ENCODE peak calls at places on chromosomes 7 and 10, in four cellular contexts. A, B, Q and E are unnamed samples.
A peak's percentile ranks its signal among the peaks of the same experiment; 100 is the strongest.

GRCh38 chr10:45023426-45023825 is 22.7 kb downstream of the ZNF22 start:
- DNase-seq in A (no peak), B (no peak), Q (peak; percentile 4), E (no peak)

GRCh38 chr7:130135208-130136205 is 65.2 kb downstream of the KLHDC10 start:
- DNase-seq in A (no peak), B (no peak), Q (peak; percentile 81), E (no peak)

GRCh38 chr10:74113546-74113945 is 37.1 kb downstream of the AP3M1 start:
- DNase-seq in A (peak; percentile 19), B (no peak), Q (peak; percentile 28), E (no peak)

GRCh38 chr10:113261806-113262205 is 291.0 kb upstream of the HABP2 start:
- DNase-seq in A (no peak), B (no peak), Q (no peak), E (no peak)

GRCh38 chr7:124032369-124033092 is at the start of gene TMEM229A:
- DNase-seq in A (peak; percentile 35), B (no peak), Q (peak; percentile 48), E (peak; percentile 76)

GRCh38 chr10:114426476-114426875 is 22.2 kb upstream of the AFAP1L2 start:
- DNase-seq in A (no peak), B (no peak), Q (no peak), E (no peak)

GRCh38 chr7:42068554-42069280 is 168.3 kb downstream of the GLI3 start:
- DNase-seq in A (no peak), B (no peak), Q (no peak), E (no peak)

GRCh38 chr10:120588311-120588710 is 131.3 kb downstream of the PLPP4 start:
- DNase-seq in A (no peak), B (no peak), Q (peak; percentile 50), E (no peak)

GRCh38 chr7:136251826-136252225 is 274.7 kb upstream of the MTPN start:
- DNase-seq in A (no peak), B (no peak), Q (peak; percentile 18), E (no peak)

GRCh38 chr7:129853661-129854268 is 99.0 kb downstream of the UBE2H start:
- DNase-seq in A (peak; percentile 92), B (no peak), Q (peak; percentile 62), E (no peak)

GRCh38 chr10:123642697-123643096 is 23.5 kb upstream of the GPR26 start:
- DNase-seq in A (no peak), B (no peak), Q (no peak), E (no peak)

GRCh38 chr7:33886100-33886623 is 19.2 kb upstream of the BMPER start:
- DNase-seq in A (no peak), B (no peak), Q (no peak), E (no peak)

GRCh38 chr10:26780793-26781601 is 79.8 kb downstream of the ABI1 start:
- DNase-seq in A (peak; percentile 100), B (no peak), Q (peak; percentile 96), E (no peak)

GRCh38 chr10:115866174-115866573 is 406.8 kb downstream of the GFRA1 start:
- DNase-seq in A (no peak), B (no peak), Q (no peak), E (no peak)

GRCh38 chr7:155412416-155413253 is 45.3 kb upstream of the EN2 start:
- DNase-seq in A (peak; percentile 19), B (no peak), Q (peak; percentile 2), E (no peak)

DNA sequence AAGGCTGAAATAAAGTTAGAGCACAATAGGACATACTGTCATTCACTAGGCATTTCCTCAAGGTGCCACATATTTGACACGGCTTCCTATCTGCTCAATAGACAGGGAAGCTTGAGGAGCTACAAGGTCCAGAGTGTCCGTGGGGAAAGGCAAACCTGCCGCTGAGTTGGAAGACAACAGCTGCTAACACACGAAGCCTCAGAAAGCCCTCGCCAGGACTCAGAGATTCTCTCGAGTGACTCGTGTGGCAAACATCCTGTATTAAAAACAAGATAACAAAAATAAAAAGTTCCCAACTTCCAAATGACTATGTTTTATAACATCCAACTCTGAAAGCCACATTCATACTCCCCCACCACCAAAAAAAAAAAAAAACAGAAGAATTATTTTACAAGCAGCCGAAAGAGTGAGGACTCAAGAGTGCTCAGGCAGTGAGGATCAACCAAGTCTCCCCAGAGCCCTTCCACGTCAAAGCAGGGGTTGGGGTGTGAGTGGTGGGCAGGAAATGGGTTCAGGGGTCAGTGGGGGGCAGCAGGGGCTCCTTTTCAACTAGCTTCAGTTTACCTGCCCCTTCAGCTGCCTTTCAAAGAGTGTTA is 67.6 kb downstream of the STK17A start:
- DNase-seq in A (no peak), B (no peak), Q (peak; percentile 86), E (no peak)
- H3K27ac ChIP-seq in A (peak overlapping the region; percentile 91), B (peak overlapping the region; percentile 94), Q (peak overlapping the region; percentile 99), E (peak overlapping the region; percentile 11)

DNA sequence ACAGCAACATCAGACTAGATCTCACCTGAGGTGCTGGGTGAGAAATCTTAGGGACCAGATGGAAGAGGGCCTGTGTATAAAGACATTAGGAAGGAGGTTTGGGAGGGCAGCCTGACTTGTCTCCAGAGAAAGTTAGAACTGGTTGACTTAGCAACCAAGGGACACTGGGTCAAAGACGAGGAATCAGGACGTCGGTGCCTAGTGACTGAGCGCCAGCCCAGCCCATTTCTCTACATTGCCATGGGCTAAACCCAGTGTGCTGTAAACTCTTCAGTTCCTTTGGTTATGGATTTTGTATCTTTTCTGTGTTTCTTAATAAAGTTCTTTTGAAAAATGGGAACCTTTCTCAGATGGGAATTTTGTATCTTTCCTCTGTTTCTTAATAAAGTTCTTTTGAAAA is 12.3 kb downstream of the TRIM56 start:
- DNase-seq in A (no peak), B (no peak), Q (no peak), E (no peak)
- H3K27ac ChIP-seq in A (no peak overlapping the region), B (no peak overlapping the region), Q (no peak overlapping the region), E (no peak overlapping the region)

GRCh38 chr7:43871064-43871463 is 1.7 kb upstream of the MRPS24 start:
- DNase-seq in A (no peak), B (no peak), Q (no peak), E (no peak)
- H3K27ac ChIP-seq in A (peak overlapping the region; percentile 97), B (no peak overlapping the region), Q (peak overlapping the region; percentile 95), E (no peak overlapping the region)

GRCh38 chr7:1392556-1392955 is 66.7 kb downstream of the MICALL2 start:
- DNase-seq in A (no peak), B (no peak), Q (no peak), E (no peak)
- H3K27ac ChIP-seq in A (no peak overlapping the region), B (no peak overlapping the region), Q (no peak overlapping the region), E (no peak overlapping the region)

GRCh38 chr10:8830876-8831275 is 776.4 kb downstream of the GATA3 start:
- DNase-seq in A (no peak), B (no peak), Q (no peak), E (no peak)
- H3K27ac ChIP-seq in A (no peak overlapping the region), B (no peak overlapping the region), Q (no peak overlapping the region), E (no peak overlapping the region)

DNA sequence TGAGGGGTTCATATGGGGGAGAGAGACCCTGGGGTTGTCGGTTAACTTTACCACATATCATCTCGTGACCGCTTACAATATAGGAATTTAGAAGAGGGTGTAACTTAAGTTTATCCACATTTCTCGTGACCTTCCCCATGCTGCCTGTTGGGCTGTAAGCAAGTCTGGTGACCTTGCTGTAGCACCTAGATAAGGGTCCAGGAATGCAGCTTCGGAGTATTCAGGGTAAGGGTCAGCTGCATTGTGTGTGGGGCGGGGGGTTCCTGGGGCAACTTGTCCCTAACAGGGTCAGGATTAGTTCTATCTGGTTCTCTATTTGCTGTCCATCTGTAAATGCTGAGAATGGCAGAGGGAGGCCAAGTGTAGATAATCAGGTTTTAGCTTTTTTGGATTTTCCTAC is 1.3 kb upstream of the CHST3 start:
- DNase-seq in A (no peak), B (no peak), Q (no peak), E (no peak)
- H3K27ac ChIP-seq in A (no peak overlapping the region), B (peak overlapping the region; percentile 96), Q (no peak overlapping the region), E (peak overlapping the region; percentile 93)

DNA sequence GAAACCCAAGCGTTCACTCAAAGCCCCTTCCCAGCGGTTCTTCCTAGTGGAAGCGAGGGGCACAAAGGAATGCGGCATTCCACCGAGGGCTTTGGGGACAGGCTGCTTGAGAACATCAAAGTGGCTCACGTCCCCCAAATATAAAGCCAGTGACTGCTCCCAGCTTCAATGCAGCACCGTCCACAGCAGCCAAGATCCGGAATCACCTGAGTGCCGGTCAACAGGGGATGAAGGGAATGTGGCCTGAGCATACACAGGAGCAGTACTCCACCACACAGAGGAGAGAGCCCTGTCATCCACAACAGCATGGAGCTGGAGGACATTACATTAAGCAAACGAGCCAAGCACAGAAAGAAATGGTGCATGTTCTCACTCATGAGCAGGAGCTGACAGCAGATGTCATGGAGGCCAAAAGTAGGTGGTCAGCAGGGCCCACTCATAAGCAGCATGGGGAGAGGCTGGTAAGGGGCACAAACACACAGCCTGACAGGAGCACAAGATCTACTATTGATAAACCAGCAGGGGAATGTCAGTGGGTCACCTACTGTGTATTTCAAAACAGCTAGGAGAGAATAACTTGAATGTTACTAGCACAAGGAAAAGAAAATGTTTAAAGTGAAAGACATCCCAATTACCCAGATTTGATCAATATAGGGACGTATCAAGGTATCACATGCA is 79.5 kb downstream of the DIP2C start:
- DNase-seq in A (no peak), B (no peak), Q (no peak), E (peak; percentile 29)
- H3K27ac ChIP-seq in A (no peak overlapping the region), B (peak overlapping the region; percentile 42), Q (no peak overlapping the region), E (no peak overlapping the region)